ENCODE peak calls at places on chromosome 19, in six cellular contexts. T is neural progenitor cell, I is GM23338, P is HCT116, Y is SK-N-SH, M is GM23248. B is an unnamed sample.

GRCh38 chr19:43777163-43777700 is 3.5 kb downstream of the KCNN4 start:
- DNase-seq in P (no peak), Y (peak), T (no peak), M (peak), I (no peak), B (peak)

GRCh38 chr19:15672580-15673175 is at the start of gene CYP4F12:
- DNase-seq in I (peak), M (peak), P (peak), Y (no peak), T (no peak), B (peak)

GRCh38 chr19:28324275-28325060 is 888.5 kb downstream of the UQCRFS1 start:
- DNase-seq in P (no peak), I (peak), Y (no peak), T (peak), M (no peak), B (no peak)

GRCh38 chr19:58498316-58499020 is 13.3 kb downstream of the SLC27A5 start:
- DNase-seq in M (no peak), T (no peak), I (no peak), Y (no peak), P (no peak), B (peak)

GRCh38 chr19:39599116-39599515 is 3.2 kb upstream of the LGALS13 start:
- DNase-seq in P (no peak), M (peak), T (peak), Y (no peak), I (peak), B (peak)

GRCh38 chr19:40210919-40211318 is 7.3 kb downstream of the TTC9B start:
- DNase-seq in P (no peak), Y (no peak), I (peak), M (no peak), T (no peak), B (no peak)

GRCh38 chr19:33177417-33177976 is 16.6 kb upstream of the LRP3 start:
- DNase-seq in Y (peak), P (no peak), T (peak), M (peak), I (peak), B (peak)

GRCh38 chr19:39768334-39768733 is 10.3 kb upstream of the LEUTX start:
- DNase-seq in T (no peak), Y (no peak), M (no peak), P (no peak), I (peak), B (no peak)

GRCh38 chr19:16447015-16447384 is 24.8 kb downstream of the EPS15L1 start:
- DNase-seq in Y (no peak), P (no peak), M (peak), T (no peak), I (no peak), B (peak)

GRCh38 chr19:24033962-24034342 is 53.0 kb upstream of the ZNF254 start:
- DNase-seq in Y (peak), T (peak), I (peak), M (peak), P (no peak), B (peak)

GRCh38 chr19:9935409-9936062 is 779 bp downstream of the OLFM2 start:
- DNase-seq in P (no peak), M (no peak), Y (peak), T (peak), I (peak), B (peak)

GRCh38 chr19:15373644-15374043 is 5.9 kb downstream of the AKAP8 start:
- DNase-seq in P (no peak), Y (peak), M (no peak), I (no peak), T (no peak), B (no peak)

GRCh38 chr19:41363371-41363752 is 587 bp downstream of the B9D2 start:
- DNase-seq in I (no peak), T (no peak), M (no peak), P (no peak), Y (no peak), B (no peak)

GRCh38 chr19:46287585-46287984 is 9.3 kb upstream of the HIF3A start:
- DNase-seq in Y (no peak), P (no peak), T (no peak), I (no peak), M (peak), B (no peak)
- TF ChIP-seq EZH2phosphoT487 in Y (no peak), P (no peak), T (no peak), I (no peak), M (no peak), B (no peak)

DNA sequence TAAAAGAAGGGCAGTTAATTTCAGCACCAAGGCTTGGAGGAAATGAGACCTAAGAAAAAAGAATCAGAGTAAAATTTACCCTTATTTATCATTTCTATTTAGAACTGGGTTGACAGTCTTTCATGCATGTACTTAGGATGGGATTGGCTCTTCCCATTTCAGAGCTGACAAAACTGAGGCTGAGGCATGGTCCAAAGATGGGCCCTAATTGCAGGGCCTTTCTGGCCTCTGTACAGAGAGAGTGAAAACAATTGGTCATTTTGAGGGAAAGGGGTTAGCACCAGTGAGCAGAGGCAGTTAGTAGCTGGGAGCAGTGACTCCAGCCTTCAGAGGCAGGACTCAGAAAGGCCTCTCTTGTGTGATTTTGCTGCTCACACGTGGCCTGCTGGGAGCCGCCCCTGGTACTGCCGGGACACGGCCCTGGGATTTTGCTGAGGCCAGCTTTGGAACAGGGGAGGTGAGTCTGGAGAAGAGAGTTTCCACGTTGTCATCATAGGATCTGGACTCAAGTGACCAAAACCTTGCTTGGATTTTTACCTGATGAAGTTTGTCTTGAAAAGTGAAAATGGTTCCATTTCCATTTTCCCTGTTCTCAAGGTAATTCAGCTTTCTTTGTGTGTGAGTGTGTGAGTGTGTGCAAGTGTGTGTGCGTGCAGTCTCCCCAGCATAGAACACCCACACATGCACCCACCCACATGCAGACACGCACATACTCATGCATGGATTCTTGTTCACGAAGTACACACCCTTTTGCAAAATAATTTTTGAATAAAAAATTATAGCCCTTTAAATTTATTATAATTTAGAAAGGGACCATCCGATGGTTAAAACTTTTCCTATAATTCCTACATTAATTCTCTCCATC is at the start of gene ZNF536:
- DNase-seq in P (no peak), I (no peak), Y (no peak), M (no peak), T (peak), B (no peak)
- TF ChIP-seq EZH2phosphoT487 in P (no peak), I (no peak), Y (no peak), M (no peak), T (no peak), B (no peak)

DNA sequence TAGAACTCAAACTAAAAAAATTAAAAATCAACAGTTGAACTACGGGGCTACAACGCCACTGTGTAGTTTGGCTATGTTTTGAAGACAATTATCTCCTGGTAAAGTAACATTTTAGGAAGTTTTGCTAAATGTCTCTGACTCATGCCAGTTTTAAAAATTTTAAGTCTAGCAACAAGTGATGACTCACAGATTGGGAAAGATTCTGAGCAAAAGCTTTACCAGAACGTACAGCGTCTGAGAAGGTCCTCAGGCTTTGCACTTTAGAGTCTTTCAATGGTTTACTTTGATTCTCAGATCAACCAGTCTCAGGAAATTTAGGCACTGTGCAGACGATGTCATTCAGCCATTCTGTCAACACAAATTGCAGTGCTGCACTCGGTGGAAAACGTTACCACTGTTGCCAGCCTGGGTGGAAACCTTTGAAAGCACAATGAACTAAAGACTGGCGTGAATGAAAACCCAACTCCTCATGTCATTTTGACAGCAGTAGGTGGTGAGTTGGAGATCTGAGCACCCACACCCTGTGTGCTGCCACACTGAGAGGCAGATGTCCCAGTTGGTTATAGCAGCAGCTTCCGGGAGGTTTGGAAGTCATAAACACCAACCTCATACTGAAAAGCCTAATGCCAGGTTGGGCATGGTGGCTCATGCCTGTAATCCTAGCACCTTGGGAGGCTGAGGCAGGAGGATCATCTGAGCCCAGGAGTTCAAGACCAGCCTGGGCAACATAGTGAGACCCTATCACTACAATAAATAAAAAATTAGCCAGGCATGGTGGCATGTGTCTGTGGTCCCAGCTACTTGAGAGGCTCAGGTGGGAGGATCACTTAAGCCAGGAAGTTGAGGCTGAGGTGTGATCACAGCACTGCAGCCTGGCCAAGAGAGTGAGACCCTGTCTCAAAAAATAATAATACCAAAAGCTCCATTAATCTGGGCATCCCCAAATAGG is 6.3 kb upstream of the WTIP start:
- DNase-seq in Y (no peak), I (no peak), M (peak), P (no peak), T (no peak), B (peak)
- TF ChIP-seq EZH2phosphoT487 in Y (no peak), I (no peak), M (no peak), P (no peak), T (no peak), B (no peak)

DNA sequence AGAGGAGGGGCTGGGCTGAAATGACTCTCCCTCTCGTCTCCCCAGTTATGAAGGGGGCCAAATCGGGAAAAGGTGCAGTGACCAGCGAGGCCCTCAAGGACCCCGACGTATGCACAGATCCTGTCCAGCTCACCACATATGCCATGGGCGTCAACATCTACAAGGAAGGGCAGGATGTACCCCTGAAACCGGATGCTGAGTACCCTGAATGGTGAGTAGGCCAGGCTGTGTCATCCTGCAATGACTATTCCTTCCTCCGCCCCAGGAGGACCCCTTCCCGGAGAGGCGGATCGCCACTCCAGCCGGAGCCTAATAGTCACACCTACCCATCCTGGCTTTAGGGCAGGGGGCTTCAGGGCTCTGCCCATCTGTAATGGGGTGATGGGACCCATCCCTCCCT is 2.6 kb downstream of the MRPL54 start:
- DNase-seq in M (no peak), Y (no peak), I (no peak), P (no peak), T (no peak), B (no peak)
- TF ChIP-seq EZH2phosphoT487 in M (no peak), Y (no peak), I (no peak), P (no peak), T (no peak), B (no peak)

GRCh38 chr19:1252221-1252817 is 3.9 kb downstream of the MIDN start:
- DNase-seq in I (no peak), P (no peak), Y (peak), M (peak), T (no peak), B (peak)
- TF ChIP-seq EZH2phosphoT487 in I (no peak), P (no peak), Y (no peak), M (no peak), T (no peak), B (no peak)

GRCh38 chr19:45498411-45499195 is at the start of gene PPM1N:
- DNase-seq in I (peak), M (peak), P (no peak), Y (no peak), T (peak), B (peak)

GRCh38 chr19:45501730-45502014 is 3.4 kb downstream of the PPM1N start:
- DNase-seq in I (peak), T (no peak), M (no peak), P (no peak), Y (peak), B (no peak)

GRCh38 chr19:45500918-45501729 is 2.9 kb downstream of the PPM1N start:
- DNase-seq in M (no peak), Y (peak), P (no peak), I (peak), T (no peak), B (no peak)

GRCh38 chr19:45497791-45498190 is 452 bp upstream of the PPM1N start:
- DNase-seq in P (no peak), I (peak), M (no peak), T (peak), Y (no peak), B (no peak)

GRCh38 chr19:45499196-45500180 is 1.2 kb downstream of the PPM1N start:
- DNase-seq in I (peak), Y (peak), M (peak), P (no peak), T (peak), B (peak)
- TF ChIP-seq EZH2phosphoT487 in I (no peak), Y (no peak), M (no peak), P (no peak), T (peak), B (peak)

DNA sequence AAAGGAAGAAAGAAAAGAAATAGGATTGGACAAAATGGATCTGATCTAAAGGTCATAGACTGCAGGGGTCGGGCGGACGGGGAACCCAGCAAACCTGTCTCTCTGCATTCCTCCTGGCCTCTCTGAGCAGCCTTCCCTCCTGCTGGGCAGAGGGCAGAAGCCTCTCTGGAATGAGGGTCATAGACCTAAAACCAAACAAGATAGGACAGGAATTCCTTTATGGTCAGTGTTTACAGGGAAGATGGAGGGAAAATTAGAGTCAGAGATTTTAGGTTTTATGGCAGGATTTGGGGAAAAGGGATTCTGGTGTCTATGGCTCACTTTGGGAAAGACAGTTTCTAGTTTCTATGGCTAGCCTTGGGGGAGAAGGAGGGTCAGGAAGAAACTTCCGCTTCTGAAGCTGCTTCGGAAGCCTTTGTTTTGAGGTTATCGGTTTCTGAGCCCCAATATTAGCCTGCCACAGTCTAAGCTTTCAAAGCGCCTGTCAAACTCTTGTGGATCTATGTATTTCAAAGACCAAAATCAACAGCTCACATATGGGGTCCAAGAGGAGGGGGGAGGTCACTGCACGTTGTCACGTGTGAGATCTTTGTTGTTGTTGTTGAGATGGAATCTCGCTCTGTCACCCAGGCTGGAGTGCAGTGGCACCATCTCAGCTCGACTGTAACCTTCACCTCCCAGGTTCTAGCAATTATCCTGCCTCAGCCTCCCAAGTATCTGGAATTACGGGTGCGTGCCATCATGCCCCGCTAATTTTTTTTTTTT is 18.9 kb upstream of the DPRX start:
- DNase-seq in T (peak), P (no peak), I (peak), Y (no peak), M (no peak), B (peak)
- TF ChIP-seq EZH2phosphoT487 in T (no peak), P (no peak), I (no peak), Y (no peak), M (no peak), B (no peak)

GRCh38 chr19:38388310-38389100 is at the start of gene SPRED3:
- DNase-seq in M (peak), I (peak), P (no peak), Y (peak), T (peak), B (peak)

GRCh38 chr19:38386968-38387549 is 775 bp downstream of the GGN start:
- DNase-seq in Y (peak), M (peak), I (no peak), P (no peak), T (no peak), B (peak)

GRCh38 chr19:38389957-38390924 is 1.7 kb downstream of the SPRED3 start:
- DNase-seq in P (no peak), T (no peak), M (no peak), I (no peak), Y (peak), B (no peak)

GRCh38 chr19:38387550-38388309 is at the start of gene GGN:
- DNase-seq in P (peak), I (peak), Y (peak), M (peak), T (peak), B (peak)

DNA sequence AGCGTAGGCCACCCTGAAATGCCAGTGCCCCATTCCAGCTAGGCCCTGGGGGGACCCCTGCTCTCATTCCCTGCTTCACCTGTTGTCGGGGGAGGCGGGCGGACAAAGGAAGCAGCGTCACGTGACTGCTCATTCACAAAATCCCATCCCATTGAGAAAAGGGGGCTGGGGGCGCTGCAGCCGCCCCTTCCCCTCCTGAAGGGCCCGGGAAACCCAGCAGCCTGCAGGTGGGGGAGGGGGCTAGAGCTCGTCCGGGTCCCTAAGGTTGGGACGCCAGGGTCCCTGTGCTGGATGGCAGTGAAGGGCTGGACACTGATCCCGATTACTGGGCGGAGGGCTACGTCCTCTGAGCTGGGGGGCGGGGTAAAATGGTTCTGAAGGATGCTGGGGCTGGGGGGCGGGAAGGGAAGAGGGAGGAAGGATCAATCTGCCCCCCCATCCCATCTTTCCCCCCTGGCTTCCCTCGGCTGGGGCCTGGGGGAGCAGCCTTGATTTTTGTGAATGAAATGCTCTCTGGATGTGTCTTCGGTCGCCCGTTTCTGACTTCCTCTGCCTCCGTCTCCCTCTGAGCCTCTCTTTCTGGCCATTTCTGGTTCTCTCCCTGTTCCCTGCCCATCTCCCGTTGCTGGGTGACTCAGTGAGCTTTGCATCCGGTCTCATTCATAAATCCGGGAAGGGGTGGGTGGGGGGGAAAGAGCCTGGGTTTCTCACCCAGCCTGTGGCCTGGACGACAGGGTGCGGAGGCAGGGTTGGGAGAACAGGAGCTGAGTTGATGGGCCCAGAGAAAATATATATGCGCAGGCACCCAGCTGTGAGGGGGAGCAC is 816 bp downstream of the SPRED3 start:
- DNase-seq in P (no peak), T (peak), I (peak), Y (peak), M (peak), B (peak)
- TF ChIP-seq EZH2phosphoT487 in P (no peak), T (no peak), I (no peak), Y (no peak), M (no peak), B (no peak)

GRCh38 chr19:19362075-19362474 is 41.4 kb downstream of the MAU2 start:
- DNase-seq in I (no peak), P (no peak), T (no peak), Y (no peak), M (no peak), B (no peak)

GRCh38 chr19:19356901-19357566 is 36.4 kb downstream of the MAU2 start:
- DNase-seq in Y (no peak), M (no peak), P (no peak), I (no peak), T (no peak), B (no peak)

GRCh38 chr19:19356500-19356899 is 35.9 kb downstream of the MAU2 start:
- DNase-seq in M (no peak), I (no peak), Y (no peak), T (no peak), P (no peak), B (no peak)

GRCh38 chr19:19355606-19356139 is 35.0 kb downstream of the MAU2 start:
- DNase-seq in M (no peak), T (no peak), I (no peak), Y (no peak), P (no peak), B (no peak)

GRCh38 chr19:19361075-19361594 is 40.5 kb downstream of the MAU2 start:
- DNase-seq in T (peak), M (peak), Y (peak), I (peak), P (peak), B (peak)
- TF ChIP-seq EZH2phosphoT487 in T (no peak), M (no peak), Y (no peak), I (no peak), P (no peak), B (no peak)

B was measured in hepatocyte.